ENCODE peak calls at places on chromosome 17, in four cellular contexts. A, L, O and G are unnamed samples.

GRCh38 chr17:7818746-7819645 is 15.0 kb upstream of the KDM6B start:
- DNase-seq in A (no peak), L (no peak), O (no peak), G (no peak)

GRCh38 chr17:75557852-75558665 is 29.5 kb upstream of the MYO15B start:
- DNase-seq in A (no peak), L (no peak), O (no peak), G (no peak)

GRCh38 chr17:68777243-68777855 is 176.2 kb upstream of the FAM20A start:
- DNase-seq in A (no peak), L (peak), O (peak), G (peak)

GRCh38 chr17:59299400-59300092 is 31.9 kb upstream of the YPEL2 start:
- DNase-seq in A (no peak), L (peak), O (no peak), G (no peak)

GRCh38 chr17:68456529-68457167 is 648 bp downstream of the WIPI1 start:
- DNase-seq in A (peak), L (peak), O (peak), G (no peak)

GRCh38 chr17:71975998-71976649 is 144.7 kb upstream of the SOX9 start:
- DNase-seq in A (peak), L (peak), O (no peak), G (no peak)

GRCh38 chr17:76626442-76626841 is 17.1 kb downstream of the ST6GALNAC1 start:
- DNase-seq in A (no peak), L (no peak), O (no peak), G (no peak)

GRCh38 chr17:40796846-40797245 is 2.9 kb downstream of the KRT28 start:
- DNase-seq in A (no peak), L (no peak), O (no peak), G (no peak)

GRCh38 chr17:76076765-76077581 is 2.0 kb upstream of the ZACN start:
- DNase-seq in A (no peak), L (no peak), O (no peak), G (peak)

GRCh38 chr17:66191607-66192377 is at the start of gene CEP112:
- DNase-seq in A (no peak), L (peak), O (peak), G (peak)

GRCh38 chr17:55290721-55291507 is 26.2 kb downstream of the HLF start:
- DNase-seq in A (no peak), L (no peak), O (no peak), G (no peak)

GRCh38 chr17:1398900-1399299 is 1.1 kb downstream of the YWHAE start:
- DNase-seq in A (no peak), L (peak), O (peak), G (peak)

GRCh38 chr17:55416470-55417052 is 5.1 kb downstream of the MMD start:
- DNase-seq in A (no peak), L (peak), O (no peak), G (no peak)

GRCh38 chr17:36008998-36009665 is 7.8 kb upstream of the CCL15 start:
- DNase-seq in A (no peak), L (peak), O (peak), G (peak)

GRCh38 chr17:72386619-72387237 is 265.9 kb downstream of the SOX9 start:
- DNase-seq in A (no peak), L (no peak), O (no peak), G (no peak)

GRCh38 chr17:8287651-8288335 is 677 bp upstream of the RANGRF start:
- DNase-seq in A (no peak), L (no peak), O (no peak), G (no peak)

GRCh38 chr17:76353004-76353598 is 615 bp downstream of the PRPSAP1 start:
- DNase-seq in A (no peak), L (no peak), O (no peak), G (peak)

GRCh38 chr17:1390422-1391367 is 9.3 kb downstream of the YWHAE start:
- DNase-seq in A (no peak), L (peak), O (no peak), G (no peak)

GRCh38 chr17:72387487-72387886 is 266.7 kb downstream of the SOX9 start:
- DNase-seq in A (no peak), L (peak), O (no peak), G (no peak)

GRCh38 chr17:10668771-10669170 is 11.7 kb upstream of the MYH3 start:
- DNase-seq in A (no peak), L (no peak), O (no peak), G (no peak)

GRCh38 chr17:39617446-39618251 is 9.1 kb upstream of the PPP1R1B start:
- DNase-seq in A (no peak), L (peak), O (peak), G (peak)

GRCh38 chr17:58507123-58507634 is 7.3 kb downstream of the MTMR4 start:
- DNase-seq in A (no peak), L (peak), O (no peak), G (no peak)

GRCh38 chr17:10111907-10112452 is 86.4 kb downstream of the GAS7 start:
- DNase-seq in A (no peak), L (no peak), O (no peak), G (no peak)

GRCh38 chr17:80449930-80450576 is 26.4 kb downstream of the NPTX1 start:
- DNase-seq in A (no peak), L (no peak), O (no peak), G (no peak)

GRCh38 chr17:8862213-8863056 is 5.0 kb downstream of the PIK3R6 start:
- DNase-seq in A (no peak), L (no peak), O (no peak), G (no peak)

GRCh38 chr17:38430316-38430715 is 2.1 kb downstream of the ARHGAP23 start:
- DNase-seq in A (no peak), L (peak), O (no peak), G (no peak)

GRCh38 chr17:80476877-80477646 is 655 bp upstream of the NPTX1 start:
- DNase-seq in A (no peak), L (no peak), O (no peak), G (no peak)

GRCh38 chr17:50163846-50164696 is 1.7 kb upstream of the SGCA start:
- DNase-seq in A (no peak), L (no peak), O (no peak), G (peak)

GRCh38 chr17:58156839-58157803 is 8.9 kb downstream of the OR4D1 start:
- DNase-seq in A (no peak), L (peak), O (no peak), G (peak)

GRCh38 chr17:12328204-12328603 is 307.5 kb downstream of the MAP2K4 start:
- DNase-seq in A (no peak), L (no peak), O (no peak), G (no peak)

GRCh38 chr17:38563362-38564253 is 42.1 kb downstream of the SRCIN1 start:
- DNase-seq in A (no peak), L (no peak), O (no peak), G (no peak)

GRCh38 chr17:63930951-63931575 is 1.1 kb downstream of the CD79B start:
- DNase-seq in A (no peak), L (peak), O (peak), G (peak)

GRCh38 chr17:60455378-60455777 is 33.1 kb downstream of the CHCT1 start:
- DNase-seq in A (no peak), L (peak), O (no peak), G (no peak)

GRCh38 chr17:80354381-80354780 is 60.6 kb upstream of the ENDOV start:
- DNase-seq in A (no peak), L (no peak), O (no peak), G (no peak)

GRCh38 chr17:77269696-77270681 is 129.2 kb downstream of the SEC14L1 start:
- DNase-seq in A (no peak), L (no peak), O (no peak), G (no peak)

GRCh38 chr17:39808409-39808997 is 55.6 kb downstream of the IKZF3 start:
- DNase-seq in A (no peak), L (no peak), O (no peak), G (no peak)

GRCh38 chr17:61713035-61713434 is 122.0 kb upstream of the NACA2 start:
- DNase-seq in A (no peak), L (no peak), O (no peak), G (no peak)
- TF ChIP-seq CTCF in A (no peak), L (no peak), O (no peak), G (no peak)

GRCh38 chr17:32634167-32634566 is 147.4 kb downstream of the CDK5R1 start:
- DNase-seq in A (no peak), L (no peak), O (no peak), G (no peak)
- TF ChIP-seq CTCF in A (no peak), L (no peak), O (no peak), G (no peak)

GRCh38 chr17:51445934-51446333 is 185.6 kb downstream of the UTP18 start:
- DNase-seq in A (peak), L (no peak), O (no peak), G (no peak)
- TF ChIP-seq CTCF in A (no peak), L (no peak), O (no peak), G (no peak)

GRCh38 chr17:48818361-48818841 is 1.4 kb upstream of the TTLL6 start:
- DNase-seq in A (no peak), L (no peak), O (no peak), G (no peak)

GRCh38 chr17:48814504-48814903 is 2.5 kb downstream of the TTLL6 start:
- DNase-seq in A (no peak), L (peak), O (peak), G (peak)

GRCh38 chr17:48816774-48817590 is at the start of gene TTLL6:
- DNase-seq in A (peak), L (peak), O (peak), G (peak)

GRCh38 chr17:48816438-48816773 is 623 bp downstream of the TTLL6 start:
- DNase-seq in A (no peak), L (no peak), O (no peak), G (no peak)

DNA sequence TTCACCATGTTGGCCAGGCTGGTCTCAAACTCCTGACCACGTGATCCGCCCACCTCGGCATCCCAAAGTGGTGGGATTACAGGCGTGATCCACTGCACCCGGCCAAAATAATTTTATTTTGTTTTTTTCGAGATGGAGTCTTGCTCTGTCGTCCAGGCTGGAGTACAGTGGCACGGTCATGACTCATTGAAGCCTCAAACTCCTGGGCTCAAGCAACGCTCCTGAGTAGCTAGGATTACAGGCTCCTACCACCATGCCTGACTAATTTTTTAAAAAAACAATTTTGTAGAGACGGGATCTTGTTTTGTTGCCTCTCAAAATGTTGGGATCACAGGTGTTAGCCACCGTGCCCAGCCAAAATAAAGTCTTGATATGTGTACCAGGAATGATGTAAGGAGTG is 2.4 kb upstream of the TTLL6 start:
- DNase-seq in A (no peak), L (no peak), O (no peak), G (no peak)
- TF ChIP-seq CTCF in A (no peak), L (no peak), O (no peak), G (no peak)

DNA sequence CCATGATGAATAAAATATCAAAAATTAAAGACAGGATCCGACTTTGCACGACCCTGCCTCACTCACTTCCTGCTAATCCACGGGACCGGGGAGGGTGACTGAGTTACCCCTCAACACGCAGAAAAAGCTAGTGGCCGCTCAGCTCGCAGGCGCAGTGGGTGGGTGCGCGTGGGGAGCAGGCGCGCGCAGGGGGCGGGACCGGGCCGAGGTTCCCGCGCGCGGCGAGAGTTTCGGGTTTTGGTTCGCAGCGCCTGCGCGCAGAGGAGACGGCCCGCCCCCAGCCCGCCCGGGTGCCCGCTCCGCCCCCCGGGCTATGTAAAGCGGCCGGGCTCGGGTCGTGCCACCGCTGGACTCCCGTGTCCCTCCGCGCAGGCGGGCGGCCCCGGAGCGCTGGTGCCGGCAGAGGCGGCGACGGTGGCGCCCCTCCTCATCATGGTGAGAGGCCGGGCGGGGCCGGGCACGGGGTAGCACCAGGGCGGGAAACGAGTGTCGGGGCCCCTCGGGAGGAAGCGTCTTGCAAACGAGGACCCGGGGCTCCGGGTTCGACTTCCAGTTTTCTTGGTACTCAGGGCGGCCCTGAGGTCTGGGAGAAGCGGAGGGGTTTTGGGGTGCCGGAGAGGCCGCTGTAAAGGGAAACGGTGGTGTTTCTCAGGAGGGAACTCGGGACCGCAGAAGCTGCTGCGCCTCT is at the start of gene CNP:
- DNase-seq in A (peak), L (peak), O (peak), G (peak)
- TF ChIP-seq CTCF in A (no peak), L (no peak), O (no peak), G (no peak)

GRCh38 chr17:15029469-15029868 is 235.7 kb downstream of the PMP22 start:
- DNase-seq in A (peak), L (no peak), O (no peak), G (no peak)
- TF ChIP-seq CTCF in A (no peak), L (no peak), O (no peak), G (no peak)

GRCh38 chr17:81908793-81909192 is 2.4 kb downstream of the PCYT2 start:
- DNase-seq in A (no peak), L (no peak), O (no peak), G (no peak)

GRCh38 chr17:81909231-81909630 is 2.0 kb downstream of the PCYT2 start:
- DNase-seq in A (no peak), L (no peak), O (no peak), G (no peak)

GRCh38 chr17:81906476-81907218 is 4.6 kb downstream of the PCYT2 start:
- DNase-seq in A (no peak), L (no peak), O (no peak), G (no peak)

GRCh38 chr17:81905993-81906392 is 4.0 kb downstream of the NPB start:
- DNase-seq in A (no peak), L (no peak), O (no peak), G (no peak)

DNA sequence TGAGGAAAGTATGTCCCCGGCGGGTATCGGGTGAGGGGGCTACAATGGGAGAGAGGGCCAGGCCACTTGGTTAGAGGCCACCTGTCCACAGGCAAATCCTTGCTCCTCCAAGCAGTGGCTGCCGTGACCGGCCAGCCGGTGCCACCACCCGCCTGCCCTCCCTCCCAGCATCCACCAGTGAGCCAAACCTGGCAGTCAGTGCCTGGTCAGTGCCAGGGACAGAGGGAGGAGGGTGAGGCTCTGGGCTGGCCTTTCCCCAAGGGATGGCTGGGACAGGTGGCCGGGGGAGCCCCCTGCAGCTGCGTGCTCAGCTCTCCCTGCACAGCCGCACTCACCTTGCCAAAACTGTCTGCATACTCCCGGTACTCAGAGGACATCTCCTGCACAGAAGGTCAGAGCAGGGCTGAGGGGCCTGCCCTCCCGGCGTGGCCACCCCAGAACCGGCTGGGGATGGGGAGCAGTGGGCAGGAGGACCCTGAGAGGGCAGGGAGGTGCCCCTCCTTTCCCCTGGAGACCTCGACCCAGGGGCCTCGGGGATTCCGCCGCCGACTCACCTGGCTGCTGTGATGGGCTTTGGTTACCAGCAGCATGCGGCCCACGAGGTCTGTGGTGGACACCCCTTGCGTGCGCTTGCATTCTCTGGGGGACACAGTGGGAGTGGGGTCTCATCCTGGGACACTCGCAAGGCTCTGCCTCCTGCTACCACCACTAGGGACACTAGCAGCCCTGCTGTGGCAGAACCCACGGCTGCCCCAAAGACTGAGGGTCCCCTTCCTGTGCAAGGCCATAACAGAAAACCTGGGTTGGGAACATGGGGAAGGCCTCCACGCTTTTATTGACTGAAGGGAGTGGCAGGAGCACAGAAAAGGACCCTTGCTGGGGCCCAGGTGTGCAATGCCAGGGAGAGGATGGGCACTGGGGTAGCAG is 3.7 kb downstream of the PCYT2 start:
- DNase-seq in A (no peak), L (no peak), O (no peak), G (no peak)
- TF ChIP-seq CTCF in A (no peak), L (peak), O (peak), G (no peak)

DNA sequence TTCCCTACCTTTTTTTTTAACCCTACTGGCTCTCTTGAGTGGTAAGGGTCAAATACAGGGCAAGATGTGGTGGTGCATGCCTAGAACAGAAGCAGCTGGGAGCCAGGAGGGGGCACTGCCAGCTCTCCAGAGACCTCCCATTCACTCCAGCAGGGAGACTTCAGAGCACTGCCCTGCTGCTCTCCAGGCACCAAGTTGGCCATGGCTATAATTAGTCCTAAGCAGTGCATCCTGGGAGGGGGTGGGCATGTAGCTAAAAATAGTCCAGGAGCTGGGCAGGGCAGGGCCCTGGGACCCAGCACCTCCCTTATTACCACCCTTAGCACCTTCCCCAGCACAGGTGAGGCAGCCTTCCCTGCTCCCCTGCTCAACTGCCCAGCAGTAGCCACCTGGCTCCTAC is 3.5 kb downstream of the CORO6 start:
- DNase-seq in A (no peak), L (peak), O (peak), G (peak)
- TF ChIP-seq CTCF in A (peak), L (peak), O (peak), G (peak)